ENCODE peak calls at places on chromosome 19, in eight cellular contexts. X, E, L, M, R, O, U and Q are unnamed samples.

GRCh38 chr19:53328967-53329366 is 4.6 kb upstream of the ZNF845 start:
- DNase-seq in X (no peak), E (no peak), L (peak), M (no peak), R (no peak), O (no peak), U (peak), Q (no peak)

GRCh38 chr19:5149508-5149907 is 180.6 kb downstream of the KDM4B start:
- DNase-seq in X (no peak), E (no peak), L (peak), M (no peak), R (no peak), O (no peak), U (no peak), Q (no peak)

GRCh38 chr19:16351133-16351809 is 26.6 kb downstream of the KLF2 start:
- DNase-seq in X (no peak), E (no peak), L (no peak), M (no peak), R (peak), O (no peak), U (peak), Q (no peak)

GRCh38 chr19:58079792-58080191 is 18.2 kb downstream of the ZSCAN18 start:
- DNase-seq in X (no peak), E (no peak), L (peak), M (no peak), R (no peak), O (no peak), U (no peak), Q (no peak)

GRCh38 chr19:1873524-1874473 is 10.4 kb upstream of the KLF16 start:
- DNase-seq in X (no peak), E (no peak), L (no peak), M (no peak), R (no peak), O (no peak), U (no peak), Q (no peak)

GRCh38 chr19:2727640-2727944 is 6.4 kb upstream of the DIRAS1 start:
- DNase-seq in X (no peak), E (no peak), L (no peak), M (no peak), R (no peak), O (no peak), U (no peak), Q (no peak)

GRCh38 chr19:46721269-46722003 is 4.5 kb upstream of the PRKD2 start:
- DNase-seq in X (no peak), E (no peak), L (no peak), M (no peak), R (no peak), O (no peak), U (no peak), Q (no peak)

GRCh38 chr19:16160445-16160942 is 12.8 kb downstream of the CIB3 start:
- DNase-seq in X (no peak), E (no peak), L (no peak), M (no peak), R (no peak), O (no peak), U (no peak), Q (no peak)

GRCh38 chr19:53958168-53958571 is 4.6 kb upstream of the CACNG8 start:
- DNase-seq in X (no peak), E (no peak), L (peak), M (no peak), R (no peak), O (no peak), U (no peak), Q (no peak)

GRCh38 chr19:42965204-42965603 is 28.2 kb upstream of the PSG7 start:
- DNase-seq in X (no peak), E (no peak), L (no peak), M (no peak), R (no peak), O (no peak), U (peak), Q (no peak)